ENCODE peak calls at places on chromosomes 12 and 14, in eight cellular contexts. K, D, X, F, T, G, V and E are unnamed samples.

GRCh38 chr12:27705263-27705662 is 5.4 kb upstream of the MRPS35 start:
- DNase-seq in D (no peak), G (no peak), V (no peak), X (no peak), K (no peak), T (no peak), F (no peak), E (no peak)

GRCh38 chr12:5904441-5904840 is 40.6 kb downstream of the ANO2 start:
- DNase-seq in K (peak), D (no peak), F (no peak), T (no peak), X (no peak), V (no peak), G (no peak), E (no peak)

GRCh38 chr12:23662966-23663365 is 286.5 kb downstream of the SOX5 start:
- DNase-seq in K (no peak), D (no peak), F (no peak), V (peak), G (no peak), X (no peak), T (no peak), E (no peak)

GRCh38 chr14:38207830-38208815 is at the start of gene SSTR1:
- DNase-seq in X (peak), G (no peak), F (no peak), K (no peak), T (no peak), V (no peak), D (no peak), E (peak)

GRCh38 chr14:74978416-74978947 is 23.1 kb upstream of the PGF start:
- DNase-seq in T (no peak), K (peak), G (peak), D (no peak), F (no peak), X (no peak), V (no peak), E (no peak)

GRCh38 chr14:61034416-61035100 is 53.5 kb downstream of the SLC38A6 start:
- DNase-seq in X (peak), D (peak), G (peak), V (no peak), K (no peak), T (no peak), F (no peak), E (no peak)

GRCh38 chr14:92572050-92572449 is 58.5 kb downstream of the RIN3 start:
- DNase-seq in V (no peak), K (no peak), X (no peak), F (no peak), T (no peak), G (no peak), D (no peak), E (no peak)

GRCh38 chr14:105273062-105273461 is 24.7 kb downstream of the BTBD6 start:
- DNase-seq in G (peak), F (no peak), D (no peak), X (no peak), T (no peak), V (no peak), K (no peak), E (no peak)

GRCh38 chr14:28143340-28143739 is 623.2 kb upstream of the FOXG1 start:
- DNase-seq in T (no peak), V (no peak), D (no peak), F (no peak), G (no peak), K (no peak), X (no peak), E (no peak)

GRCh38 chr12:91743727-91744126 is 401.9 kb downstream of the BTG1 start:
- DNase-seq in G (no peak), K (no peak), F (no peak), D (no peak), V (no peak), T (no peak), X (no peak), E (no peak)

DNA sequence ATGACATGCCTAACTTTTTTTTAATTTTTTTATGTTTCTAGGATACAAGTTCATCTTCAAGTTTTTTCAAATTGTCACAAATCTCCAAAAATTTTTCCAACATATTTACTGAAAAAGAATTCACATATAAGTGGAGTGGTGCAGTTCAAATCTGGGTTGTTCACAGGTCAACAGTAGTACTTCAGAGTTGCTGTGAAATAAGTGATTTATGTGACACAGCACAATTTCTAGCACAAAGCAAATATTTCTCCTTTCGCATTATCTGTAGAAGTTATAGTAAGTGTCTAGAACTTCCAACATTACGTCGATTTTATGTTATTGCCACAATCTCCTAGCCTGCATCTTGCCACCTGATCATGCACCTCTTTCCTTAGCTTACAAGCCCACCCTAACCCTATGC is 9.7 kb upstream of the KRT2 start:
- DNase-seq in T (no peak), K (no peak), X (no peak), D (no peak), F (no peak), V (no peak), G (no peak), E (no peak)
- H3K4me3 ChIP-seq in T (no peak), K (no peak), X (no peak), D (no peak), F (no peak), V (no peak), G (no peak), E (no peak)

GRCh38 chr14:100902295-100902694 is 1.2 kb downstream of the RTL1 start:
- DNase-seq in V (no peak), G (peak), D (no peak), T (no peak), K (no peak), X (no peak), F (no peak), E (no peak)
- TF ChIP-seq CTCF in V (no peak), G (peak), D (peak), T (no peak), K (no peak), X (no peak), F (no peak), E (peak)

DNA sequence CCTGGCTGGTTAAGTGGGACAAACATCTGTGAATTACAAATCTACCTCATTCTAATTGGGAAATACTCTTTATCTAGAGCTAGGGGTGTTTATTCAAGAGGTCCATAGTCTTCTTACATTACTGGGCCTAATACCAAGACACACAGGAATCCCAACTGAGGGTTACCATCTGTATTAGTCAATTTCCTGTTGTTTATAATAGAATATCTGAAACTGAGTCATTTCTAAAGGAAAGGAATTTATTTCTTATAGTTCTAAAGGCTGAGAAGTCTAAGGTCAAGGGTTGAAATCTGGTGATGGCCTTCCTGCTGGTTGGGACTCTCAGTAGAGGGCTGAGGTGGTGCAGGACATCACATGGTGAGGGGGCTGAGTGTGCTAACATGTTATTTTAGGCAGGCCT is 36.0 kb downstream of the RTRAF start:
- DNase-seq in T (no peak), F (no peak), V (no peak), K (no peak), D (peak), X (no peak), G (peak), E (peak)
- H3K4me3 ChIP-seq in T (no peak), F (no peak), V (no peak), K (no peak), D (no peak), X (no peak), G (no peak), E (no peak)

DNA sequence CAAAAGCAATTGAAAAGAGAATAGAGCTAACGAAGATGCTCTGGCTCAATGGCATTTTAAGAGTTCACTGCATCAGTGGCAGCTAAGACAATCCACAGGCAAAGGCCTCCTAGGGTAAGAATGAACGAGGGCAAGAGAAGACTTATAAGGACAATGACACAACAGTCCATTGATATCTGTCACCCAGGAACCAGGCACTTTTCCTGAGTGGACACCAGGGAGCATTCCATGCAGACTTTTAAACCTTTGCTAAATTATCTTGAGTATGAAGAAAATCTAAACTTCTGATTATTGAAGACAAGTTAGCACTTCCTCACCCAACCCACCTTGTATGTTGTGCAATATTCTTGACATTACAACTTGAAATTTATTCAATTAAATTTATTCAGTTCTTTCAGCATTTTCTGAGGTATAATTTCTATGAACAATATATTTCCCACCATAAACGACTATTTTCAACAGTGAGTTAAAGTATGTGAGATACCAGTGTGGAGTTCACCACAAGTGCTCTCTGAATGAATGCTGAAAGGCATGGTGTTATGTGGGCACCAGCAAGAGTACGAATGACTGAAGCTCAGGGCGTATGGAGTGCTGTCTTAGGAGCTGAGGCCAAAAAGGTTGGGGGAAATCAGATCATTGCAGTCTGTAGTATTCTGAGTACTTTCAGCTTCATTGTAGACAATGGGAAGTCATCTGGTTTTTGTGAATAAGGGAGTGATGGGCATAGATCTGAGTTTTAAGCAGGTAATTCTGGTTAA is 124.3 kb upstream of the LMNTD1 start:
- DNase-seq in F (no peak), K (no peak), X (peak), T (no peak), G (peak), V (no peak), D (no peak), E (peak)
- TF ChIP-seq CTCF in F (no peak), K (no peak), X (no peak), T (no peak), G (peak), V (peak), D (peak), E (peak)

DNA sequence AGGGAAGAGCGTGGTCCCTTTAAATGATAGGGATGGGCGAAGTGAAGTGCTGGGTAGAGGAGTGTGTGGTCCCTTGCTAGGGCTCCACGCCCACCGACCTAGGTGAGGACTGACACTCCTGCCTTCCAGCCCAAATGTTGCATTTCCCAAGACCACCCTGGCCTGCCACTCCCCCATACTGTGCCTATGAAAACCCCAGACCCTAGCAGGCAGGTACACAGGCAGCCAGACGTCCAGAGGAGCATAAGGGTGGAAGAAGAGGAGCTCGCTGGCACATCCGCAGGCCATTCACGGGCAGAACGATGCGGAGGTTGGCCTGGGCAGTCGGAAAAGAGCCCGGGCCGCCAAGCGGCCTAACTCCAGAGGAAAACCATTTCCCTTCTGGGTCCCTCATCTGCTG is 817 bp upstream of the IPO8 start:
- DNase-seq in D (no peak), K (no peak), T (no peak), G (no peak), X (no peak), V (no peak), F (no peak), E (no peak)
- H3K4me3 ChIP-seq in D (peak), K (no peak), T (peak), G (no peak), X (no peak), V (peak), F (peak), E (peak)

GRCh38 chr12:114403044-114403689 is 2.8 kb downstream of the TBX5 start:
- DNase-seq in X (no peak), G (no peak), D (no peak), F (no peak), V (no peak), T (peak), K (no peak), E (peak)
- TF ChIP-seq CTCF in X (no peak), G (no peak), D (peak), F (no peak), V (no peak), T (peak), K (no peak), E (peak)

GRCh38 chr12:114562654-114563053 is 121.3 kb downstream of the TBX3 start:
- DNase-seq in V (no peak), D (no peak), K (no peak), G (no peak), T (no peak), X (no peak), F (no peak), E (no peak)
- H3K4me3 ChIP-seq in V (no peak), D (no peak), K (no peak), G (no peak), T (no peak), X (no peak), F (no peak), E (no peak)

GRCh38 chr12:121227294-121227693 is 17.4 kb downstream of the P2RX4 start:
- DNase-seq in X (peak), V (no peak), F (no peak), D (no peak), G (peak), K (no peak), T (no peak), E (no peak)
- TF ChIP-seq CTCF in X (no peak), V (no peak), F (no peak), D (no peak), G (no peak), K (no peak), T (no peak), E (no peak)